ENCODE peak calls at places on chromosomes 1 and 21, in eight cellular contexts. Y is heart left ventricle, B is uterus, T is tibial artery, M is cardiac muscle cell, S is colonic mucosa, I is tibial nerve, W is hepatocyte. K is an unnamed sample. For H3K4me1, the result is how much of the 10 kb centered on the place peaks cover.

GRCh38 chr1:115179397-115179835 is 90.1 kb upstream of the TSPAN2 start:
- DNase-seq in T (no peak), I (no peak), Y (peak), S (no peak), B (no peak), W (peak), M (peak), K (peak)

GRCh38 chr1:9908846-9909221 is 1.2 kb downstream of the CTNNBIP1 start:
- DNase-seq in M (no peak), T (no peak), B (no peak), I (no peak), Y (no peak), S (no peak), W (peak), K (no peak)

GRCh38 chr1:153485880-153486279 is 25.4 kb upstream of the S100A7 start:
- DNase-seq in T (no peak), I (no peak), W (no peak), Y (peak), B (peak), M (peak), S (no peak), K (no peak)

GRCh38 chr1:43034195-43034658 is 75.6 kb upstream of the SLC2A1 start:
- DNase-seq in B (no peak), Y (no peak), T (no peak), S (peak), W (no peak), M (no peak), I (no peak), K (no peak)

GRCh38 chr21:43373387-43374227 is 53.3 kb downstream of the SIK1 start:
- DNase-seq in S (no peak), I (no peak), Y (no peak), B (no peak), W (no peak), T (no peak), M (no peak), K (no peak)

GRCh38 chr1:37461698-37462436 is 12.5 kb upstream of the ZC3H12A start:
- DNase-seq in Y (no peak), I (no peak), W (no peak), M (no peak), T (no peak), B (no peak), S (no peak), K (no peak)

GRCh38 chr1:193418745-193419058 is 232.3 kb upstream of the B3GALT2 start:
- DNase-seq in Y (no peak), T (no peak), W (no peak), I (no peak), B (no peak), M (no peak), S (no peak), K (no peak)

GRCh38 chr1:108119500-108119899 is 80.6 kb downstream of the SLC25A24 start:
- DNase-seq in S (no peak), Y (no peak), T (no peak), I (no peak), M (no peak), B (no peak), W (no peak), K (no peak)

GRCh38 chr21:45502006-45502345 is 40.3 kb downstream of the SLC19A1 start:
- DNase-seq in B (no peak), T (no peak), M (no peak), W (no peak), I (no peak), S (no peak), Y (peak), K (no peak)

GRCh38 chr21:45910548-45911221 is 70.9 kb upstream of the COL6A1 start:
- DNase-seq in S (no peak), M (no peak), W (no peak), I (no peak), T (no peak), Y (peak), B (no peak), K (no peak)

GRCh38 chr1:64938991-64939390 is 27.4 kb downstream of the JAK1 start:
- DNase-seq in S (no peak), T (no peak), Y (no peak), B (no peak), I (no peak), M (no peak), W (no peak), K (no peak)

GRCh38 chr1:204409111-204409510 is 2.5 kb downstream of the PPP1R15B start:
- DNase-seq in B (no peak), Y (no peak), W (no peak), M (peak), I (no peak), T (no peak), S (peak), K (no peak)

GRCh38 chr21:44434568-44434925 is 20.8 kb upstream of the LRRC3 start:
- DNase-seq in B (no peak), I (no peak), S (no peak), Y (no peak), T (no peak), M (no peak), W (no peak), K (no peak)

GRCh38 chr1:223245983-223246382 is 102.9 kb upstream of the TLR5 start:
- DNase-seq in Y (no peak), W (no peak), M (no peak), B (no peak), S (no peak), I (no peak), T (no peak), K (no peak)

GRCh38 chr1:52523376-52523775 is 29.5 kb downstream of the TUT4 start:
- DNase-seq in W (no peak), Y (no peak), M (peak), B (no peak), S (no peak), I (no peak), T (no peak), K (no peak)

GRCh38 chr21:35850029-35850428 is 210.3 kb downstream of the SETD4 start:
- DNase-seq in M (peak), Y (no peak), W (no peak), B (no peak), I (peak), T (no peak), S (no peak), K (no peak)

GRCh38 chr1:111786669-111787207 is 31.0 kb downstream of the DDX20 start:
- DNase-seq in B (no peak), Y (no peak), T (no peak), S (no peak), W (no peak), M (no peak), I (no peak), K (no peak)

GRCh38 chr1:230186003-230186863 is 119.2 kb downstream of the GALNT2 start:
- DNase-seq in I (no peak), W (peak), M (peak), Y (no peak), B (no peak), S (peak), T (no peak), K (peak)

DNA sequence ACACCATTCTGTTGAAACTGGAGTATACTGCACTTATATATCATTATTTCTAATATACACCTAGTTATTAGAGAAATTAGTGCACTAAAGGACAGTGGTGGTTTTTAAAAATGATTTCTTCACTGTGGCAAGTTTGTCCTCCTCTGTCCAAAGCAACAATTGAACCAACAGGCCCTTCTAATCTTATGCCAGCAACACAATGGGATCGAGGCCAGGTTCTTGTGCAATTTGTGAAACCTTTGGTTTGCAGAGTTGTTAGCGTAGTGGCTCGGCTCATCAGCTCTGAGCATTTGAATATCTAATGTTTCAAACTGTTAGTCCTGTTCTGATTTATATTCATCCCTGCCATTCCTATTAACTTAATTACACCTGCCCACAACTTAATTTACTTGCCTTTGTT is 9.9 kb upstream of the LRRC39 start:
- DNase-seq in W (peak), Y (peak), M (peak), S (peak), T (peak), B (peak), I (peak), K (no peak)
- H3K27ac ChIP-seq in W (no peak), Y (peak), M (peak), S (no peak), T (no peak), B (no peak), I (peak), K (no peak)

DNA sequence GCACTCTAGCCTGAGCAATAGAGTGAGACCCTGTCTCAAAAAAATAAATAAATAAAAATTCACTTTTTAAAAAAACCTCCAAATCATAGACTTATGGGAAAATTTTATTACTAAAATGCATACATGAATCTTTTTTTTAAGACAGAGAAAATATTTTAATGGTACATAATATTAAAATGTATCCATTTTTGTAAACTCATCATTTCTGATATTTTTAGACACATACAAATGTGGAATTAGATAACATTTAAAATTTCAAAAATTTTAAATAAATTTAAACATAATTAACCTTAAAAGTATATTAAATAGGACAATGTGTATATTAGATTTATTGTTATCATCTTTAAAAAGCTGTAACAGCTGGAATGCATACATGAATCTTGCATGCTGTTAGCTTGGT is 33.9 kb downstream of the SMAP2 start:
- DNase-seq in S (no peak), M (no peak), B (no peak), I (no peak), T (no peak), W (no peak), Y (no peak), K (no peak)
- H3K4me1 ChIP-seq in S (under half), M (under half), B (under half), I (under half), T (under half), W (under half), Y (under half), K (under half)

GRCh38 chr1:93694833-93695232 is 13.2 kb upstream of the BCAR3 start:
- DNase-seq in T (no peak), S (no peak), M (no peak), Y (no peak), I (no peak), B (no peak), W (no peak), K (peak)

GRCh38 chr1:93692983-93693591 is 11.4 kb upstream of the BCAR3 start:
- DNase-seq in T (no peak), B (no peak), Y (no peak), M (peak), I (no peak), S (peak), W (no peak), K (peak)

GRCh38 chr1:93698351-93699112 is 16.9 kb upstream of the BCAR3 start:
- DNase-seq in S (no peak), I (no peak), T (no peak), M (no peak), Y (no peak), B (no peak), W (no peak), K (peak)

GRCh38 chr1:93694039-93694438 is 12.4 kb upstream of the BCAR3 start:
- DNase-seq in W (no peak), M (no peak), B (no peak), S (no peak), Y (peak), T (peak), I (no peak), K (peak)

DNA sequence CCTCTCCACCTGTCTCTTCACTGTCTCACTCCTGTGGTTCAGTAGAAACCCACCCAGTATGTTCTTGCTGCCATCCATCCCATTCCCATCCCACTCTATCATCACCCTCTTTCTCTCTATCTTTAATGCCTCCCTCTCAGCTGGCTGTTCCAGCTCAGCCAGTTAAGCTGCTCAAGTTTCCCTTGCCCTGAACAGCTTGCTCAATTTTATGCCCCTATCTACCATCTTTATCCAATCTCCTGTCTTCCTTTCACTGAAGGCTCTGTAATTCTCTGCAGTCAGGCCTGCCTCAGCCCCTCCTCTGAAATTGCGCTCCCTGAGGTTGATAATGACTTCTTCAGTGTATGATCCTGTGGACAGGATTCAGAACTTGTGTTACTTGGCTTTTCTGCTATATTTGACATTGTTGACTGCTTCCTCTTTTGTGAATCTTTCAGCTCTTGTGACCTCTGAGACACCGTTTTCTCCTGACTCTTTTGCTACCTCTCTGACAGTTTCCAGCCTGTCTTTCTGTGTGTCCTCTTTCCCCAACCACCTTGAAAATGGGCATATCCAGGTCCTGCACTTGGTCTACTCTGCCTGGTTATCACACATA is 13.9 kb upstream of the BCAR3 start:
- DNase-seq in S (no peak), I (no peak), M (no peak), Y (no peak), T (no peak), W (no peak), B (no peak), K (no peak)
- TF ChIP-seq CTCF in S (no peak), I (no peak), M (no peak), Y (no peak), T (no peak), W (no peak), B (no peak), K (no peak)

GRCh38 chr1:162212713-162213112 is 143.2 kb downstream of the NOS1AP start:
- DNase-seq in Y (peak), S (peak), I (no peak), M (no peak), T (no peak), W (no peak), B (no peak), K (no peak)
- H3K27ac ChIP-seq in Y (no peak), S (no peak), I (peak), M (peak), T (no peak), W (no peak), B (peak), K (no peak)

GRCh38 chr1:29984544-29985375 is 738.6 kb downstream of the MATN1 start:
- DNase-seq in S (peak), T (no peak), I (no peak), B (no peak), W (peak), Y (no peak), M (no peak), K (no peak)
- H3K4me1 ChIP-seq in S (under half), T (under half), I (under half), B (under half), W (under half), Y (under half), M (under half), K (under half)

GRCh38 chr1:209886219-209886536 is 51.8 kb upstream of the SYT14 start:
- DNase-seq in Y (no peak), W (no peak), M (no peak), T (no peak), B (no peak), I (no peak), S (no peak), K (no peak)
- TF ChIP-seq CTCF in Y (no peak), W (peak), M (no peak), T (no peak), B (no peak), I (no peak), S (no peak), K (peak)

DNA sequence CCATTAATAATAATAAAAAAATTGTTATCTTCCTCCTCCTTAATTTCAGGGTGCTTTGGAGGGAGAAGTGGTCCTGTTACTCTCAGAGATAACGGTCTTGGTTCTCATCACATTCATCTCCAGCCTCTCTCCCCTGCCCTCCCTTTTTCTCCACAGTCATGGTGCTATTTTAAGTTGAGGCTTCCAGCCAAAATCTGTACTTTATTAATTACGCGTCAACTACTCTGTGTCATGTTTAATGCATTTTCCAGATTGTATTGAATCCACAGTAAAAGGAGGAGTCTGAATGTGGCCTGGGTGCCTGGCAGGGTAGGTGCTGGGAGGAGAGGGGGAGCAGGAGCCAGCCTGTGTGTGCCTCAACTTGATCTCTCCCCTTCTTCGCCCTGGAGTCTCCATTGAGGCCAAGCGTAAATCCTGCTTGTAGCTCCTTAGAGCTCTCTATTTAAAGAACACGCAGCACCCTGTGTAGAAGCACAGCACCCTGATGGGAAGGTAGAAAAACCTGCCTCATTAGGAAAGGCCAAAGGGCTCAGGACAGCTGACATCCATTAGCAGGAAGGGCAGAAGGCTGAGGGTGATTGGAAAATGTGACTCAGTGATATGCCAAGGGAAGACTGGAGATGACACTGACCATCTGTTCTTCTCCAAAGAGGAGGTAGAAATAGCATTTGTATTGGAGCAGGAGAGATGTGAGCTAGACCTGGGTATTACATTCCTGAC is 82.4 kb downstream of the PLXNA2 start:
- DNase-seq in M (peak), I (no peak), W (no peak), S (no peak), Y (no peak), B (peak), T (no peak), K (no peak)
- H3K27ac ChIP-seq in M (no peak), I (no peak), W (no peak), S (no peak), Y (no peak), B (peak), T (no peak), K (no peak)

GRCh38 chr1:156768610-156769295 is 1.4 kb downstream of the PRCC start:
- DNase-seq in Y (no peak), W (peak), M (no peak), S (no peak), I (no peak), T (no peak), B (no peak), K (no peak)
- H3K4me1 ChIP-seq in Y (half or more), W (under half), M (under half), S (under half), I (under half), T (half or more), B (under half), K (under half)

K was measured in foreskin keratinocyte.